ENCODE peak calls at places on chromosome 17, in nine cellular contexts. U, B, Z, I, W, A, O, N and J are unnamed samples.

GRCh38 chr17:63478814-63479494 is 2.1 kb downstream of the ACE start:
- DNase-seq in U (peak; percentile 90), B (peak; percentile 87), Z (peak; percentile 86), I (peak; percentile 60), W (peak; percentile 91), A (peak; percentile 98), O (peak; percentile 80), N (peak; percentile 82), J (peak; percentile 58)

GRCh38 chr17:44899074-44899782 is at the start of gene EFTUD2:
- DNase-seq in U (peak; percentile 95), B (peak; percentile 96), Z (peak; percentile 95), I (peak; percentile 96), W (peak; percentile 94), A (peak; percentile 95), O (peak; percentile 93), N (peak; percentile 91), J (peak; percentile 97)

GRCh38 chr17:18970582-18971480 is 18.9 kb downstream of the SLC5A10 start:
- DNase-seq in U (no peak), B (no peak), Z (no peak), I (no peak), W (peak; percentile 57), A (peak; percentile 30), O (no peak), N (no peak), J (no peak)

GRCh38 chr17:45366691-45367090 is 49.9 kb upstream of the MAP3K14 start:
- DNase-seq in U (no peak), B (no peak), Z (peak; percentile 30), I (no peak), W (no peak), A (no peak), O (no peak), N (no peak), J (no peak)

GRCh38 chr17:52148969-52149351 is 9.6 kb downstream of the CA10 start:
- DNase-seq in U (no peak), B (no peak), Z (no peak), I (no peak), W (no peak), A (no peak), O (no peak), N (no peak), J (no peak)

GRCh38 chr17:57986841-57987581 is 1.0 kb downstream of the VEZF1 start:
- DNase-seq in U (peak; percentile 81), B (peak; percentile 52), Z (peak; percentile 84), I (peak; percentile 70), W (peak; percentile 64), A (peak; percentile 87), O (peak; percentile 58), N (no peak), J (peak; percentile 57)

GRCh38 chr17:31596382-31597323 is 205.2 kb downstream of the RAB11FIP4 start:
- DNase-seq in U (peak; percentile 82), B (no peak), Z (peak; percentile 91), I (peak; percentile 16), W (peak; percentile 41), A (peak; percentile 100), O (peak; percentile 78), N (peak; percentile 80), J (no peak)

GRCh38 chr17:17516941-17517720 is 20.9 kb upstream of the RASD1 start:
- DNase-seq in U (no peak), B (no peak), Z (no peak), I (no peak), W (no peak), A (no peak), O (no peak), N (no peak), J (peak; percentile 5)

GRCh38 chr17:32927201-32927723 is 691 bp upstream of the TMEM98 start:
- DNase-seq in U (peak; percentile 30), B (no peak), Z (no peak), I (no peak), W (peak; percentile 47), A (peak; percentile 32), O (no peak), N (peak; percentile 58), J (no peak)

GRCh38 chr17:28001149-28001548 is 41.3 kb upstream of the NLK start:
- DNase-seq in U (no peak), B (no peak), Z (no peak), I (no peak), W (no peak), A (peak; percentile 48), O (no peak), N (no peak), J (no peak)

GRCh38 chr17:67563692-67564228 is 154.0 kb upstream of the NOL11 start:
- DNase-seq in U (no peak), B (no peak), Z (no peak), I (no peak), W (no peak), A (no peak), O (no peak), N (no peak), J (no peak)

GRCh38 chr17:49890077-49890821 is 42.4 kb upstream of the TAC4 start:
- DNase-seq in U (peak; percentile 23), B (no peak), Z (no peak), I (no peak), W (no peak), A (no peak), O (peak; percentile 17), N (no peak), J (no peak)

GRCh38 chr17:72187544-72187943 is 66.7 kb downstream of the SOX9 start:
- DNase-seq in U (no peak), B (no peak), Z (no peak), I (no peak), W (peak; percentile 58), A (no peak), O (peak; percentile 74), N (peak; percentile 90), J (no peak)

GRCh38 chr17:2062571-2063183 is 7.8 kb downstream of the HIC1 start:
- DNase-seq in U (no peak), B (no peak), Z (peak; percentile 75), I (peak; percentile 63), W (no peak), A (peak; percentile 60), O (peak; percentile 13), N (no peak), J (no peak)

GRCh38 chr17:6753565-6753964 is 2.3 kb upstream of the XAF1 start:
- DNase-seq in U (no peak), B (no peak), Z (no peak), I (no peak), W (no peak), A (peak; percentile 4), O (no peak), N (no peak), J (no peak)
- H3K4me1 ChIP-seq in U (peaks cover 11% of the 10 kb centered on the region), B (peaks cover 38% of the 10 kb centered on the region), Z (no peaks in the 10 kb centered on the region), I (peaks cover 25% of the 10 kb centered on the region), W (peaks cover 2% of the 10 kb centered on the region), A (peaks cover 33% of the 10 kb centered on the region), O (peaks cover 54% of the 10 kb centered on the region), N (no peaks in the 10 kb centered on the region), J (peaks cover 29% of the 10 kb centered on the region)

GRCh38 chr17:4119299-4119698 is 23.5 kb downstream of the ZZEF1 start:
- DNase-seq in U (no peak), B (no peak), Z (no peak), I (no peak), W (no peak), A (no peak), O (no peak), N (no peak), J (no peak)
- H3K36me3 ChIP-seq in U (no peaks in the 10 kb centered on the region), B (peaks cover 48% of the 10 kb centered on the region), Z (peaks cover 25% of the 10 kb centered on the region), I (no peaks in the 10 kb centered on the region), W (no peaks in the 10 kb centered on the region), A (peaks cover 29% of the 10 kb centered on the region), O (peaks cover 96% of the 10 kb centered on the region), N (peaks cover 40% of the 10 kb centered on the region), J (peaks cover 18% of the 10 kb centered on the region)

GRCh38 chr17:59786213-59786535 is 78.7 kb downstream of the VMP1 start:
- DNase-seq in U (no peak), B (no peak), Z (no peak), I (no peak), W (no peak), A (no peak), O (no peak), N (no peak), J (peak; percentile 40)
- H3K4me1 ChIP-seq in U (peaks cover 47% of the 10 kb centered on the region), B (peaks cover 49% of the 10 kb centered on the region), Z (no peaks in the 10 kb centered on the region), I (peaks cover 12% of the 10 kb centered on the region), W (peaks cover 29% of the 10 kb centered on the region), A (peaks cover 54% of the 10 kb centered on the region), O (peaks cover 35% of the 10 kb centered on the region), N (no peaks in the 10 kb centered on the region), J (peaks cover 39% of the 10 kb centered on the region)

GRCh38 chr17:75706042-75706728 is 15.1 kb upstream of the ITGB4 start:
- DNase-seq in U (no peak), B (no peak), Z (no peak), I (no peak), W (no peak), A (no peak), O (no peak), N (no peak), J (no peak)
- H3K36me3 ChIP-seq in U (peaks cover 6% of the 10 kb centered on the region), B (peaks cover 52% of the 10 kb centered on the region), Z (peaks cover 59% of the 10 kb centered on the region), I (no peaks in the 10 kb centered on the region), W (no peaks in the 10 kb centered on the region), A (peaks cover 49% of the 10 kb centered on the region), O (peaks cover 79% of the 10 kb centered on the region), N (peaks cover 62% of the 10 kb centered on the region), J (peaks cover 35% of the 10 kb centered on the region)

DNA sequence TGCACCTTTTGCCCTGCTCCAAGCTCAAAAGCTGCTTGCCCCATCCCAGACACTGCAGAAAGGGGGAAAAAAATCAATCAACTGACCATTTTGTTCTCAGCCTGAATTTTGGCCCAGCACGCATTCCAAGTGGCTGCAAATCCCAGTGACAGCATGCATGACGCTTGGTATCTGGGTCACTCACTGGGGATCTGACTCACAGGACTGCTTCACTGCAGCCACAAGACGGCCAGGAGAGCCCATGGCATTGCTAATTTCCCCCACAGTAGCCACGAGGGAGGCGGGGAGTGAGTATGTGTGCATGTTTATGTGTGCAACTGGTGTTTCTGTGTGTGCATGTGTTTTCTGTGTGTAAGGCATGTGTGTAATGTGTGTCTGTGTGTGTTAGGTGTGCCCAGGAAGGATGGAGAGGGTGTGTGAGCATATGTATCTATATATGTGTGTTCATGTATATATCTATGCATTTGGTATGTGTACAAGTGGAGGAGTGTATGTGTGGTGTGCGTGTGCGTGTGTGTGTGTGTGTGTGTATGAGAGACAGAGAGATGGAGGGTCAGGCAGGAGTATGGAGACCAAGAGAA is 33.8 kb downstream of the SDK2 start:
- DNase-seq in U (no peak), B (no peak), Z (no peak), I (no peak), W (no peak), A (no peak), O (no peak), N (no peak), J (no peak)
- H3K4me1 ChIP-seq in U (peaks cover 17% of the 10 kb centered on the region), B (no peaks in the 10 kb centered on the region), Z (no peaks in the 10 kb centered on the region), I (no peaks in the 10 kb centered on the region), W (no peaks in the 10 kb centered on the region), A (no peaks in the 10 kb centered on the region), O (no peaks in the 10 kb centered on the region), N (no peaks in the 10 kb centered on the region), J (no peaks in the 10 kb centered on the region)

DNA sequence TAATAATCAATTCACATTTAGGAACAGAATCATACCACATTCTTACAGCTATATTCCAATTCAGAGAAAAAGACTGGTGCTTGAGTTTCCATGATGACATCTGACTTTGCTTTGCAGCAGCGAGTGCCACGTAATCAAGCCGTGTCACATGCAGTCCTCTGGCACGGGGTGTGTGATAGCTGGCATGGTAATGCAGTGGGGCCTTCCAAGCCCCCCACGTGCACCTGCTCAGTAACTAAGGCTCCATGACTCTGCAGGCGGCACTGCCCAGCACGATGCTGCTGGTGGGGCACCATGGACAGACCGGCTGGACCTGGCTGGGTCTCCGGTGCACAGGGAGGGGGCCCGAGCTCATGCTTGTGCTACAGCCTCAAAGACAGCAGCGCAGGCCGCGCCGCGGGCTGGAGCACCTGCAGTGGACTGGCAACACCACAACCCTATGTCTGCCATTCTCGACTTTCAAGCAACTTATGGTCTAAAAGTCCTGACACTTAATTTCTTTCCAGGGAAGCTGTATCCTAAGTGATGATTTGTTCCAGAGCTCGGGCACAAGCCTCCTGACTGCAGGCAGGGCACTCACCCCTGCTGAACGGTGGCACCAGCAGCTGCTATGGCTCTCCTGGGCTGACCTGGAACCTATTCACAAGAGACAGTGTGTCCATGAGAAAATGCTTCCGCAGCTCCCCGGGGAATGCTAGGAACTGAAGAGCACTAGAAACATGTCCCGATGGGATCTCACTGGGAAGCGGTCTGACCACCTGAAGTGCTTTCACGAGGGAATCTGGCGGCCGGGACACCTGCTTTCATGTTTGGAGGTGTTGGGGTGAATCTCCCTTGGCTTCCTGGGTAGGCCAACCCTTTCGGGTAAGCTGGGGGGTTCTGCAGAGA is 99.5 kb upstream of the DNAH17 start:
- DNase-seq in U (no peak), B (no peak), Z (no peak), I (no peak), W (no peak), A (no peak), O (no peak), N (no peak), J (no peak)
- H3K36me3 ChIP-seq in U (no peaks in the 10 kb centered on the region), B (peaks cover 77% of the 10 kb centered on the region), Z (peaks cover 19% of the 10 kb centered on the region), I (no peaks in the 10 kb centered on the region), W (peaks cover 6% of the 10 kb centered on the region), A (no peaks in the 10 kb centered on the region), O (peaks cover 97% of the 10 kb centered on the region), N (peaks cover 74% of the 10 kb centered on the region), J (peaks cover 81% of the 10 kb centered on the region)